ENCODE peak calls at places on chromosomes 4 and X, in seven cellular contexts. L, Z, B, X, V, S and O are unnamed samples.

GRCh38 chr4:33975996-33976395 is 2268.3 kb downstream of the ARAP2 start:
- DNase-seq in L (no peak), Z (no peak), B (no peak), X (no peak), V (no peak), S (no peak), O (no peak)

GRCh38 chr4:10102981-10103330 is 13.6 kb downstream of the WDR1 start:
- DNase-seq in L (no peak), Z (no peak), B (no peak), X (no peak), V (no peak), S (no peak), O (no peak)

GRCh38 chrX:25084446-25084845 is 68.7 kb upstream of the ARX start:
- DNase-seq in L (no peak), Z (no peak), B (no peak), X (no peak), V (no peak), S (no peak), O (no peak)

GRCh38 chr4:22962186-22962786 is 269.5 kb downstream of the GBA3 start:
- DNase-seq in L (peak; percentile 4), Z (no peak), B (no peak), X (no peak), V (peak; percentile 36), S (no peak), O (peak; percentile 21)

GRCh38 chrX:110691446-110691845 is 104.2 kb downstream of the CHRDL1 start:
- DNase-seq in L (no peak), Z (no peak), B (no peak), X (no peak), V (no peak), S (no peak), O (no peak)

GRCh38 chrX:24357101-24357500 is 3.3 kb upstream of the SUPT20HL1 start:
- DNase-seq in L (peak; percentile 21), Z (no peak), B (no peak), X (no peak), V (no peak), S (no peak), O (no peak)

GRCh38 chr4:177041356-177041755 is 248.6 kb upstream of the VEGFC start:
- DNase-seq in L (no peak), Z (no peak), B (no peak), X (no peak), V (no peak), S (no peak), O (no peak)

GRCh38 chrX:109936114-109936513 is 66.8 kb upstream of the TMEM164 start:
- DNase-seq in L (peak; percentile 27), Z (no peak), B (no peak), X (no peak), V (no peak), S (no peak), O (no peak)

GRCh38 chr4:21451032-21451431 is 497.5 kb downstream of the KCNIP4 start:
- DNase-seq in L (peak; percentile 4), Z (no peak), B (no peak), X (no peak), V (peak; percentile 63), S (no peak), O (no peak)

GRCh38 chr4:113141901-113142346 is 92.5 kb downstream of the ANK2 start:
- DNase-seq in L (peak; percentile 43), Z (no peak), B (no peak), X (no peak), V (peak; percentile 79), S (no peak), O (peak; percentile 22)

GRCh38 chrX:2767631-2768455 is 16.0 kb downstream of the XG start:
- DNase-seq in L (peak; percentile 21), Z (no peak), B (peak; percentile 22), X (peak; percentile 89), V (no peak), S (no peak), O (peak; percentile 96)

GRCh38 chr4:185359767-185360446 is 35.8 kb downstream of the LRP2BP start:
- DNase-seq in L (peak; percentile 80), Z (no peak), B (no peak), X (no peak), V (peak; percentile 31), S (no peak), O (no peak)

GRCh38 chrX:17917945-17918577 is 57.0 kb upstream of the RAI2 start:
- DNase-seq in L (no peak), Z (no peak), B (no peak), X (no peak), V (no peak), S (no peak), O (no peak)

GRCh38 chr4:26959654-26960047 is 99.0 kb downstream of the STIM2 start:
- DNase-seq in L (no peak), Z (no peak), B (no peak), X (no peak), V (no peak), S (no peak), O (no peak)

GRCh38 chr4:27024807-27025206 is 164.2 kb downstream of the STIM2 start:
- DNase-seq in L (no peak), Z (no peak), B (no peak), X (no peak), V (no peak), S (no peak), O (no peak)

GRCh38 chrX:110244951-110245480 is 72.9 kb downstream of the AMMECR1 start:
- DNase-seq in L (peak; percentile 4), Z (no peak), B (no peak), X (no peak), V (no peak), S (no peak), O (no peak)

GRCh38 chrX:70592091-70592490 is 147.5 kb downstream of the DLG3 start:
- DNase-seq in L (peak; percentile 63), Z (no peak), B (no peak), X (no peak), V (no peak), S (no peak), O (no peak)

GRCh38 chrX:83008415-83008814 is 499.7 kb upstream of the POU3F4 start:
- DNase-seq in L (no peak), Z (no peak), B (no peak), X (no peak), V (no peak), S (no peak), O (peak; percentile 1)
- TF ChIP-seq CTCF in L (peak; percentile 38), Z (peak; percentile 46), B (no peak), X (no peak), V (peak; percentile 14), S (peak; percentile 48), O (peak; percentile 24)

DNA sequence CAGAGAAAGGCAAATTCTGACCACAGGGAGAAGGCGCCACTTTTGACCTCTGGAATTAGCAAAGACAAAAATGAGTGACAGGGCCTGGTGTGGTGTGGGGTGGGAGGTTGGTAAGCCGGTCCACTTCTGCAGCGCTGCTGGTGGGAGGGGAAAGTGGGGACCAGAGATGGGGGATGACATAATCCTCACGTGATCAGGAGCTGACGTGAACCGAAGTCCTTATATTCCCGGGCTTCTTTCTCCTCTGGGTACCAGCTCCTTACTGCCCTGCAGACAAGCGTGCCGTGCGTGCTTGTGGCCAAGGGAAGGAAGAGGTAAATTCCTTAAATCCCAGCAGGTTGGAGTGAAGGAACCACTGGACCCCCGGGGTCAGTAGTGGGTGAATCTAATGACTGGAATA is at the start of gene TCEAL7:
- DNase-seq in L (peak; percentile 46), Z (no peak), B (no peak), X (no peak), V (peak; percentile 18), S (no peak), O (no peak)
- H3K4me3 ChIP-seq in L (peak within 1 kb of the TSS; percentile 49), Z (no peak within 1 kb of the TSS), B (no peak within 1 kb of the TSS), X (peak within 1 kb of the TSS; percentile 30), V (peak within 1 kb of the TSS; percentile 46), S (no peak within 1 kb of the TSS), O (no peak within 1 kb of the TSS)

GRCh38 chrX:149867488-149867887 is 13.5 kb upstream of the MAGEA8 start:
- DNase-seq in L (no peak), Z (no peak), B (no peak), X (no peak), V (no peak), S (no peak), O (no peak)

GRCh38 chrX:149870840-149871239 is 10.1 kb upstream of the MAGEA8 start:
- DNase-seq in L (no peak), Z (no peak), B (no peak), X (no peak), V (no peak), S (no peak), O (no peak)

GRCh38 chrX:149871433-149871832 is 9.6 kb upstream of the MAGEA8 start:
- DNase-seq in L (no peak), Z (no peak), B (no peak), X (no peak), V (no peak), S (no peak), O (no peak)

GRCh38 chrX:149877157-149877556 is 3.8 kb upstream of the MAGEA8 start:
- DNase-seq in L (no peak), Z (no peak), B (no peak), X (no peak), V (no peak), S (no peak), O (no peak)

DNA sequence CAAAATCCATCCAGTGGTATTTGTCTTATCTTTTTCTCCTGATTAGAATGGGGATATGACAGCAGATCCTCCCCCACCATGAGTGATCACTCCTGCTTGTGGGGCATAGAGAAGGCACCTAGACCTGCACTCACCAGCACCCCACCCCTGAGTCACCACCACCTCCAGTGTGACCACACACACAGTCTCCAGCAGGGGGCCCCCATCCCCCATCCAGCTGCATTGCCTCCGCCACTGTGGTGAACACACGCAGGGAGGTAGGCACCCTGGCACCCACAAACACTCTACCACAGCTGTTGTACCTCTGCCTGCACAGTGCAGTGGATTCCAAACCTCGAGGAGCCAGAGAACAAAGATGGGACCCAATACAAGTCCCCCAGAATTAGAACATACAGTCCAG is 9.0 kb upstream of the MAGEA8 start:
- DNase-seq in L (no peak), Z (peak; percentile 13), B (peak; percentile 32), X (no peak), V (no peak), S (no peak), O (peak; percentile 53)
- TF ChIP-seq CTCF in L (peak; percentile 19), Z (peak; percentile 52), B (no peak), X (no peak), V (no peak), S (no peak), O (peak; percentile 79)

DNA sequence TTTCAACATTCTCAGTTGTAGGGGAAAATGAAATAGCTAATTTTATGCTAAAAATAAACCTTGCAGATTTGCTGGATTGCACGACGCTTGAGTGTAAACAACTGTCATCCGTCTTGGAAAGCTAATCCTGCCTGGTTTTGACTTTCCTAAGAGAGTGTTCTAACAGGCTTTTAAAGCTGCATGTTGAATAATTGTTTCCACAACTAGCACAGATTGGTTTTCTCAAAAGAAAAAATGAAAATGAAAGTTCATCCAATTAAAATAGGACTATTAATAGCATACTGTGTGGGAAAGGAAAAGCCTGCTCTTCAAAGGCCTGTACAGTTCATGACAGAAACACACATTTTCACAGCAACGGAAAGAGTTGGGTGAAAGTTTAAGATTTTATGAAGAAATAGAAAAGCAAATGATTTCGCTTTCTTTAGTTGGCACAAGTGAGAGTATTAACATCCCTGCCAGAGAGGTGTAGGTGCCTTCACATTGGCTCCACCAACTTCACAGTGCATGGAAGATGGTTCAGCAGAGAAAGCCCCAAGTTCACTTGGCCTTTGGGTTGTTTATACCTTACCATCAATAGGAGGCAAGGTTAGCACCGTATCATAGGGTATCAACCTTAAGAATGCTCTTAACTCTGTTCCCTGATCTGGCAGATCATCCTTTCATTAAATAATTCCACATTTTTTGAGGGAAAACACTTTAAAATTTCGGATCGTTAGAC is 140.0 kb upstream of the GUCY1A1 start:
- DNase-seq in L (peak; percentile 55), Z (no peak), B (no peak), X (no peak), V (no peak), S (no peak), O (no peak)
- H3K4me3 ChIP-seq in L (peak overlapping the region; percentile 17), Z (no peak overlapping the region), B (no peak overlapping the region), X (no peak overlapping the region), V (no peak overlapping the region), S (no peak overlapping the region), O (no peak overlapping the region)